ENCODE peak calls at places on chromosomes 1 and 21, in four cellular contexts. One of them, this sample, is unnamed.

GRCh38 chr1:20095564-20096434 is 23.5 kb downstream of the PLA2G2D start:
- DNase-seq in CD8-positive, alpha-beta memory T cell: no peak
- DNase-seq in fibroblast of lung: no peak
- DNase-seq in prostate gland: no peak
- DNase-seq in this sample: no peak

GRCh38 chr1:231162300-231162969 is 577 bp downstream of the TRIM67 start:
- DNase-seq in CD8-positive, alpha-beta memory T cell: peak; percentile 21
- DNase-seq in fibroblast of lung: peak; percentile 62
- DNase-seq in prostate gland: no peak
- DNase-seq in this sample: no peak

GRCh38 chr1:63368131-63368530 is 704 bp downstream of the ALG6 start:
- DNase-seq in CD8-positive, alpha-beta memory T cell: no peak
- DNase-seq in fibroblast of lung: no peak
- DNase-seq in prostate gland: no peak
- DNase-seq in this sample: no peak

GRCh38 chr1:223419561-223419960 is 26.3 kb downstream of the CCDC185 start:
- DNase-seq in CD8-positive, alpha-beta memory T cell: no peak
- DNase-seq in fibroblast of lung: no peak
- DNase-seq in prostate gland: no peak
- DNase-seq in this sample: no peak

GRCh38 chr1:60108223-60108622 is 34.7 kb upstream of the C1orf87 start:
- DNase-seq in CD8-positive, alpha-beta memory T cell: no peak
- DNase-seq in fibroblast of lung: no peak
- DNase-seq in prostate gland: no peak
- DNase-seq in this sample: no peak

GRCh38 chr1:69315416-69315815 is 252.3 kb upstream of the LRRC7 start:
- DNase-seq in CD8-positive, alpha-beta memory T cell: no peak
- DNase-seq in fibroblast of lung: no peak
- DNase-seq in prostate gland: no peak
- DNase-seq in this sample: no peak

GRCh38 chr21:32794643-32795042 is 23.1 kb upstream of the PAXBP1 start:
- DNase-seq in CD8-positive, alpha-beta memory T cell: no peak
- DNase-seq in fibroblast of lung: peak; percentile 29
- DNase-seq in prostate gland: no peak
- DNase-seq in this sample: no peak

GRCh38 chr1:29963946-29964345 is 727.6 kb downstream of the PTPRU start:
- DNase-seq in CD8-positive, alpha-beta memory T cell: no peak
- DNase-seq in fibroblast of lung: no peak
- DNase-seq in prostate gland: no peak
- DNase-seq in this sample: no peak

GRCh38 chr1:215555531-215555930 is 11.6 kb upstream of the KCTD3 start:
- DNase-seq in CD8-positive, alpha-beta memory T cell: no peak
- DNase-seq in fibroblast of lung: no peak
- DNase-seq in prostate gland: no peak
- DNase-seq in this sample: no peak

GRCh38 chr1:233327938-233328660 is 575 bp downstream of the MAP3K21 start:
- DNase-seq in CD8-positive, alpha-beta memory T cell: peak; percentile 32
- DNase-seq in fibroblast of lung: peak; percentile 12
- DNase-seq in prostate gland: peak; percentile 7
- DNase-seq in this sample: no peak

GRCh38 chr1:16946646-16947045 is 24.9 kb downstream of the CROCC start:
- DNase-seq in CD8-positive, alpha-beta memory T cell: no peak
- DNase-seq in fibroblast of lung: no peak
- DNase-seq in prostate gland: no peak
- DNase-seq in this sample: no peak

GRCh38 chr1:1921901-1922753 is 3.0 kb upstream of the TMEM52 start:
- DNase-seq in CD8-positive, alpha-beta memory T cell: no peak
- DNase-seq in fibroblast of lung: no peak
- DNase-seq in prostate gland: no peak
- DNase-seq in this sample: no peak

GRCh38 chr1:236132420-236133046 is 9.8 kb upstream of the GPR137B start:
- DNase-seq in CD8-positive, alpha-beta memory T cell: no peak
- DNase-seq in fibroblast of lung: no peak
- DNase-seq in prostate gland: no peak
- DNase-seq in this sample: no peak

GRCh38 chr1:180981596-180982387 is 40.9 kb downstream of the STX6 start:
- DNase-seq in CD8-positive, alpha-beta memory T cell: peak; percentile 53
- DNase-seq in fibroblast of lung: peak; percentile 11
- DNase-seq in prostate gland: no peak
- DNase-seq in this sample: no peak

GRCh38 chr1:923991-924618 is 382 bp downstream of the SAMD11 start:
- DNase-seq in CD8-positive, alpha-beta memory T cell: no peak
- DNase-seq in fibroblast of lung: no peak
- DNase-seq in prostate gland: no peak
- DNase-seq in this sample: no peak

GRCh38 chr1:26094076-26094669 is 17.5 kb upstream of the PDIK1L start:
- DNase-seq in CD8-positive, alpha-beta memory T cell: no peak
- DNase-seq in fibroblast of lung: peak; percentile 47
- DNase-seq in prostate gland: no peak
- DNase-seq in this sample: no peak

GRCh38 chr1:37473431-37474050 is 839 bp upstream of the ZC3H12A start:
- DNase-seq in CD8-positive, alpha-beta memory T cell: peak; percentile 52
- DNase-seq in fibroblast of lung: peak; percentile 37
- DNase-seq in prostate gland: no peak
- DNase-seq in this sample: no peak

GRCh38 chr1:160432371-160432786 is 32.0 kb downstream of the VANGL2 start:
- DNase-seq in CD8-positive, alpha-beta memory T cell: no peak
- DNase-seq in fibroblast of lung: no peak
- DNase-seq in prostate gland: no peak
- DNase-seq in this sample: no peak

GRCh38 chr1:206430031-206430983 is 40.0 kb upstream of the IKBKE start:
- DNase-seq in CD8-positive, alpha-beta memory T cell: no peak
- DNase-seq in fibroblast of lung: peak; percentile 92
- DNase-seq in prostate gland: no peak
- DNase-seq in this sample: peak; percentile 94

DNA sequence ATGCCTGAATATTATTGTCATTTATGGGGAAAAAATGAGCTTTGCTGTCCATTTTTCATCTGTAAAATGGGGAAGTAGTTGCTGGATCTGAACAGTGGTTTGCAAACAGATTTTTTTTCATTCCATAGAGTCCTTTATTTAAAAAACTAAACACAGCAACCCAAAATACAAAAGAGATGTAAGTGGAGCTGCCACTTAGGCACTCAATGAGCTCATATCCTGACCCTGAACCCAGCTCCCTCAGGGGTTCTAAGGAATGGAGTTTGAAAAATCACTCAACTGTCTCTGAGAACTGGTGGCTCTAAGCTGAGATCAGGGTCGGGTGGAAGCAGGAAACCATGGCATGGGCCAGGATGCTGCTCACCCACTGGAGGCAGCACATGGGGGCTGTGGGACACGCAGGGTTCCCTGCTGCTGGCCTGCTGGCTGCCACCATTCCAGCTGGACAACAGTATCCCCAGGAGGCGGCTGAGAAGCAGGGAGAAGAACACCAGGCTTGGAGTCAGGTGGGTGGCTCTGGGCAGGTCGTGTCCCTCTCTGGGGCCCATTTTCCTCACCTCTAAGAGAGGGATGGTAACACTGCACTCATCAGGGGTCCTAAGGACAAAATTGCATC is 9.6 kb upstream of the ECE1 start:
- DNase-seq in CD8-positive, alpha-beta memory T cell: no peak
- DNase-seq in fibroblast of lung: no peak
- DNase-seq in prostate gland: no peak
- DNase-seq in this sample: no peak
- H3K27ac ChIP-seq in CD8-positive, alpha-beta memory T cell: no peak overlapping the region
- H3K27ac ChIP-seq in fibroblast of lung: no peak overlapping the region
- H3K27ac ChIP-seq in prostate gland: no peak overlapping the region
- H3K27ac ChIP-seq in this sample: peak overlapping the region; percentile 20

GRCh38 chr21:39074508-39074907 is 108.7 kb downstream of the PSMG1 start:
- DNase-seq in CD8-positive, alpha-beta memory T cell: no peak
- DNase-seq in fibroblast of lung: no peak
- DNase-seq in prostate gland: no peak
- DNase-seq in this sample: no peak

GRCh38 chr21:39073717-39074116 is 109.5 kb downstream of the PSMG1 start:
- DNase-seq in CD8-positive, alpha-beta memory T cell: no peak
- DNase-seq in fibroblast of lung: no peak
- DNase-seq in prostate gland: no peak
- DNase-seq in this sample: no peak

GRCh38 chr21:39072468-39072867 is 110.8 kb downstream of the PSMG1 start:
- DNase-seq in CD8-positive, alpha-beta memory T cell: no peak
- DNase-seq in fibroblast of lung: no peak
- DNase-seq in prostate gland: no peak
- DNase-seq in this sample: no peak

GRCh38 chr21:39073063-39073462 is 110.2 kb downstream of the PSMG1 start:
- DNase-seq in CD8-positive, alpha-beta memory T cell: no peak
- DNase-seq in fibroblast of lung: no peak
- DNase-seq in prostate gland: no peak
- DNase-seq in this sample: no peak

GRCh38 chr21:39071623-39072214 is 111.5 kb downstream of the PSMG1 start:
- DNase-seq in CD8-positive, alpha-beta memory T cell: no peak
- DNase-seq in fibroblast of lung: peak; percentile 72
- DNase-seq in prostate gland: no peak
- DNase-seq in this sample: no peak
- H3K27ac ChIP-seq in CD8-positive, alpha-beta memory T cell: no peak overlapping the region
- H3K27ac ChIP-seq in fibroblast of lung: no peak overlapping the region
- H3K27ac ChIP-seq in prostate gland: no peak overlapping the region
- H3K27ac ChIP-seq in this sample: no peak overlapping the region

GRCh38 chr1:58964428-58964827 is 180.6 kb upstream of the JUN start:
- DNase-seq in CD8-positive, alpha-beta memory T cell: no peak
- DNase-seq in fibroblast of lung: no peak
- DNase-seq in prostate gland: peak; percentile 60
- DNase-seq in this sample: no peak

GRCh38 chr1:58966917-58967733 is 183.3 kb upstream of the JUN start:
- DNase-seq in CD8-positive, alpha-beta memory T cell: no peak
- DNase-seq in fibroblast of lung: no peak
- DNase-seq in prostate gland: no peak
- DNase-seq in this sample: no peak

GRCh38 chr1:58968360-58968952 is 184.6 kb upstream of the JUN start:
- DNase-seq in CD8-positive, alpha-beta memory T cell: peak; percentile 39
- DNase-seq in fibroblast of lung: peak; percentile 48
- DNase-seq in prostate gland: peak; percentile 78
- DNase-seq in this sample: no peak

GRCh38 chr1:58964880-58965279 is 181.0 kb upstream of the JUN start:
- DNase-seq in CD8-positive, alpha-beta memory T cell: no peak
- DNase-seq in fibroblast of lung: no peak
- DNase-seq in prostate gland: no peak
- DNase-seq in this sample: no peak

DNA sequence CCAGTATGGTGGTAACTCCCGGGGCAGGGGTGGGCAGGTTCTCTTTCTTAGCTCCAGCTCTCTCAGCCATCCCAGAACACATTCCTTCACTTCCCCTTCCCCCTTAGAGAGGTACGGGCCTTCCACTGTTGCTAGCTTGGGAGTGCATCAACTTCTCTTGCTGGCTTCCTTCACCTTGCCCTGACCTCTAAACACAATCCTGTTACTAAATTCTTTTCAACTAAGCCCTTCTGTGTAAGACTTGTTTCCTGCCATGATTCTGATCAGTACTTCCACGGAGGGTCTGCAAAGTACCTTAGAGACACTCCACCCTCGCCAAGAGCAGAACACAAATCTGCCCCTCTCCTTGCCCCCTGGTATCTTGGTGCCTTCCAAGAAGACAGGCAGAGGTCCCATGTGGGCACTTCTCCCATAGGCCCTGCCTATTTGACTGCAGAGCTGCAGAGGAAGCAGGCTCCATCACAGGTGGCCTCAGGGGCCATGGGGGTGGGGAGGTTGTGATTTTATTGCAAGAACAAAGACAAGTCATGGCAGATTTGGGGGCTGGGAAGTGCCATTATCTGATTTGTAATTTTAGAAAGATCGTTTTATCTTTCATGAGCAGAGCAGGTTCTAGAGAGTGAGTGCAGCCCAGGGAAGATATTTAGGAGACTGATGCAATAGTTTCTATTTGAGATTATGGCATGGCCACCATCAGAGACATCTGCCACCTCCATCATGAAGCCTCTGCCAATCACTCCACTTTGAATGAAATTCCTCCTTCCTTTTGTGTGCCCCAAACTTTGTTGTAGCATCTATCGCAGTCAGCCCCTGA is 182.5 kb upstream of the JUN start:
- DNase-seq in CD8-positive, alpha-beta memory T cell: no peak
- DNase-seq in fibroblast of lung: no peak
- DNase-seq in prostate gland: no peak
- DNase-seq in this sample: no peak
- H3K27ac ChIP-seq in CD8-positive, alpha-beta memory T cell: no peak overlapping the region
- H3K27ac ChIP-seq in fibroblast of lung: no peak overlapping the region
- H3K27ac ChIP-seq in prostate gland: no peak overlapping the region
- H3K27ac ChIP-seq in this sample: no peak overlapping the region

GRCh38 chr1:40451238-40451585 is 936 bp downstream of the ZFP69B start:
- DNase-seq in CD8-positive, alpha-beta memory T cell: no peak
- DNase-seq in fibroblast of lung: no peak
- DNase-seq in prostate gland: no peak
- DNase-seq in this sample: no peak
- H3K27ac ChIP-seq in CD8-positive, alpha-beta memory T cell: no peak overlapping the region
- H3K27ac ChIP-seq in fibroblast of lung: peak overlapping the region; percentile 57
- H3K27ac ChIP-seq in prostate gland: no peak overlapping the region
- H3K27ac ChIP-seq in this sample: peak overlapping the region; percentile 77

DNA sequence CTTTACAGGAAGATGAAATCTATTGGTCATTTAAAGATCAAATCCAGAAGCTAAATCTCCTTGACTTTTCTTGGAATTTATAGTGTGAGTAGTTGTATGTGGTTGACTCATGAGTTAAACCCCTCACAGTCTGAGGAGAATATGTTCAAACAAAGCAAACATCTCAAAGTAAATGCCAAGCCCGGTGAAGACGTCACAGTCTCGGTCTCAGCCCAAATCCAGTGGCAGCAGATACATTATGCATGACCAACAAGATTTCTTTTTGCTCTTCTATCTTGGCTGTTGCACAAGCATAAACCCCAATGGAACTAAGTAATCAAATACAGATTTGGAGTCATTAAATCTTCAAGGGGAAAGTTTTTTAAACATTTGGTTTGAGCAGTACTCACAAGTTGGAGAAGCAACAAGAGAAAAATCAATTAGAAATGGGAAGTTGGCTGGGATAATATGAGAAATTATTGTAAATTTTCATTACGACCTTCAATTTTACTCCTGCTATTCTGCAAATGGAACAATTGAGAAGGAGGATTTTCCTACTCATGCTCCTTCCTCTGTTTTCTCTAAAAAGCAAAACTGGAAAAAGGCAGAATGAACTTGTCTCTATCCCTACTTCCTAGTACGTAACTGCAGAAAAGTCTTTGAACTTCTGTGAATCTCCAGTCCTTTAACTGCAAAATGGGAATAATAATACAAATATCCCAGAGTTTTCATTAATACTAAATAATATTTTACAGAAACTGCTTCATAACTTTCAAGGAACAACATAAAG is 575.8 kb downstream of the NUF2 start:
- DNase-seq in CD8-positive, alpha-beta memory T cell: no peak
- DNase-seq in fibroblast of lung: peak; percentile 31
- DNase-seq in prostate gland: no peak
- DNase-seq in this sample: no peak
- H3K27ac ChIP-seq in CD8-positive, alpha-beta memory T cell: no peak overlapping the region
- H3K27ac ChIP-seq in fibroblast of lung: no peak overlapping the region
- H3K27ac ChIP-seq in prostate gland: no peak overlapping the region
- H3K27ac ChIP-seq in this sample: no peak overlapping the region

This sample was measured in epithelial cell of prostate.